ENCODE peak calls at places on chromosomes 12 and 14, in eight cellular contexts. One of them, this sample, is unnamed.

GRCh38 chr14:56081139-56081538 is 37.1 kb upstream of the PELI2 start:
- DNase-seq in activated CD4-positive, CD25-positive, alpha-beta regulatory T cell: no peak
- DNase-seq in CD8-positive, alpha-beta memory T cell: no peak
- DNase-seq in fibroblast of the conjunctiva: peak
- DNase-seq in iris pigment epithelial cell: no peak
- DNase-seq in aorta: no peak
- DNase-seq in HFF-Myc: no peak
- DNase-seq in NCI-H510A treated with DMSO at 0.1 percent for 48 hours: no peak
- DNase-seq in this sample: no peak

GRCh38 chr12:123271182-123271491 is 519 bp downstream of the CDK2AP1 start:
- DNase-seq in activated CD4-positive, CD25-positive, alpha-beta regulatory T cell: peak
- DNase-seq in CD8-positive, alpha-beta memory T cell: peak
- DNase-seq in fibroblast of the conjunctiva: no peak
- DNase-seq in iris pigment epithelial cell: peak
- DNase-seq in aorta: peak
- DNase-seq in HFF-Myc: no peak
- DNase-seq in NCI-H510A treated with DMSO at 0.1 percent for 48 hours: peak
- DNase-seq in this sample: peak

GRCh38 chr12:113185180-113186032 is at the start of the genes DDX54 and RITA1:
- DNase-seq in activated CD4-positive, CD25-positive, alpha-beta regulatory T cell: peak
- DNase-seq in CD8-positive, alpha-beta memory T cell: peak
- DNase-seq in fibroblast of the conjunctiva: no peak
- DNase-seq in iris pigment epithelial cell: peak
- DNase-seq in aorta: peak
- DNase-seq in HFF-Myc: no peak
- DNase-seq in NCI-H510A treated with DMSO at 0.1 percent for 48 hours: peak
- DNase-seq in this sample: peak

GRCh38 chr12:62862259-62862881 is 72.6 kb downstream of the PPM1H start:
- DNase-seq in activated CD4-positive, CD25-positive, alpha-beta regulatory T cell: no peak
- DNase-seq in CD8-positive, alpha-beta memory T cell: no peak
- DNase-seq in fibroblast of the conjunctiva: no peak
- DNase-seq in iris pigment epithelial cell: peak
- DNase-seq in aorta: no peak
- DNase-seq in HFF-Myc: no peak
- DNase-seq in NCI-H510A treated with DMSO at 0.1 percent for 48 hours: no peak
- DNase-seq in this sample: no peak

GRCh38 chr12:53232641-53233538 is 881 bp upstream of the RARG start:
- DNase-seq in activated CD4-positive, CD25-positive, alpha-beta regulatory T cell: no peak
- DNase-seq in CD8-positive, alpha-beta memory T cell: peak
- DNase-seq in fibroblast of the conjunctiva: no peak
- DNase-seq in iris pigment epithelial cell: no peak
- DNase-seq in aorta: peak
- DNase-seq in HFF-Myc: no peak
- DNase-seq in NCI-H510A treated with DMSO at 0.1 percent for 48 hours: peak
- DNase-seq in this sample: no peak

GRCh38 chr12:13347241-13348043 is 150.9 kb downstream of the EMP1 start:
- DNase-seq in activated CD4-positive, CD25-positive, alpha-beta regulatory T cell: peak
- DNase-seq in CD8-positive, alpha-beta memory T cell: no peak
- DNase-seq in fibroblast of the conjunctiva: peak
- DNase-seq in iris pigment epithelial cell: peak
- DNase-seq in aorta: no peak
- DNase-seq in HFF-Myc: peak
- DNase-seq in NCI-H510A treated with DMSO at 0.1 percent for 48 hours: no peak
- DNase-seq in this sample: no peak

GRCh38 chr14:54730156-54730961 is 163.4 kb downstream of the SAMD4A start:
- DNase-seq in activated CD4-positive, CD25-positive, alpha-beta regulatory T cell: no peak
- DNase-seq in CD8-positive, alpha-beta memory T cell: no peak
- DNase-seq in fibroblast of the conjunctiva: peak
- DNase-seq in iris pigment epithelial cell: peak
- DNase-seq in aorta: no peak
- DNase-seq in HFF-Myc: peak
- DNase-seq in NCI-H510A treated with DMSO at 0.1 percent for 48 hours: no peak
- DNase-seq in this sample: peak

GRCh38 chr14:23827100-23827892 is 126.3 kb upstream of the DHRS4 start:
- DNase-seq in activated CD4-positive, CD25-positive, alpha-beta regulatory T cell: no peak
- DNase-seq in CD8-positive, alpha-beta memory T cell: no peak
- DNase-seq in fibroblast of the conjunctiva: no peak
- DNase-seq in iris pigment epithelial cell: no peak
- DNase-seq in aorta: no peak
- DNase-seq in HFF-Myc: no peak
- DNase-seq in NCI-H510A treated with DMSO at 0.1 percent for 48 hours: no peak
- DNase-seq in this sample: no peak

GRCh38 chr12:43737646-43738045 is 20.9 kb downstream of the PUS7L start:
- DNase-seq in activated CD4-positive, CD25-positive, alpha-beta regulatory T cell: no peak
- DNase-seq in CD8-positive, alpha-beta memory T cell: no peak
- DNase-seq in fibroblast of the conjunctiva: peak
- DNase-seq in iris pigment epithelial cell: peak
- DNase-seq in aorta: no peak
- DNase-seq in HFF-Myc: peak
- DNase-seq in NCI-H510A treated with DMSO at 0.1 percent for 48 hours: no peak
- DNase-seq in this sample: no peak

GRCh38 chr14:24535737-24536136 is 27.7 kb upstream of the CMA1 start:
- DNase-seq in activated CD4-positive, CD25-positive, alpha-beta regulatory T cell: no peak
- DNase-seq in CD8-positive, alpha-beta memory T cell: no peak
- DNase-seq in fibroblast of the conjunctiva: no peak
- DNase-seq in iris pigment epithelial cell: no peak
- DNase-seq in aorta: no peak
- DNase-seq in HFF-Myc: no peak
- DNase-seq in NCI-H510A treated with DMSO at 0.1 percent for 48 hours: no peak
- DNase-seq in this sample: no peak

GRCh38 chr12:54021006-54021405 is 7.2 kb upstream of the HOXC6 start:
- DNase-seq in activated CD4-positive, CD25-positive, alpha-beta regulatory T cell: no peak
- DNase-seq in CD8-positive, alpha-beta memory T cell: no peak
- DNase-seq in fibroblast of the conjunctiva: no peak
- DNase-seq in iris pigment epithelial cell: no peak
- DNase-seq in aorta: no peak
- DNase-seq in HFF-Myc: no peak
- DNase-seq in NCI-H510A treated with DMSO at 0.1 percent for 48 hours: no peak
- DNase-seq in this sample: no peak

GRCh38 chr14:82159624-82160023 is 626.0 kb upstream of the SEL1L start:
- DNase-seq in activated CD4-positive, CD25-positive, alpha-beta regulatory T cell: no peak
- DNase-seq in CD8-positive, alpha-beta memory T cell: no peak
- DNase-seq in fibroblast of the conjunctiva: no peak
- DNase-seq in iris pigment epithelial cell: no peak
- DNase-seq in aorta: no peak
- DNase-seq in HFF-Myc: no peak
- DNase-seq in NCI-H510A treated with DMSO at 0.1 percent for 48 hours: no peak
- DNase-seq in this sample: no peak

GRCh38 chr14:84987042-84987441 is 542.9 kb upstream of the FLRT2 start:
- DNase-seq in activated CD4-positive, CD25-positive, alpha-beta regulatory T cell: no peak
- DNase-seq in CD8-positive, alpha-beta memory T cell: no peak
- DNase-seq in fibroblast of the conjunctiva: no peak
- DNase-seq in iris pigment epithelial cell: no peak
- DNase-seq in aorta: no peak
- DNase-seq in HFF-Myc: no peak
- DNase-seq in NCI-H510A treated with DMSO at 0.1 percent for 48 hours: no peak
- DNase-seq in this sample: no peak

GRCh38 chr14:66802962-66803361 is 295.0 kb downstream of the GPHN start:
- DNase-seq in activated CD4-positive, CD25-positive, alpha-beta regulatory T cell: no peak
- DNase-seq in CD8-positive, alpha-beta memory T cell: no peak
- DNase-seq in fibroblast of the conjunctiva: no peak
- DNase-seq in iris pigment epithelial cell: no peak
- DNase-seq in aorta: no peak
- DNase-seq in HFF-Myc: no peak
- DNase-seq in NCI-H510A treated with DMSO at 0.1 percent for 48 hours: no peak
- DNase-seq in this sample: no peak

GRCh38 chr14:74804219-74804825 is 41.2 kb downstream of the YLPM1 start:
- DNase-seq in activated CD4-positive, CD25-positive, alpha-beta regulatory T cell: no peak
- DNase-seq in CD8-positive, alpha-beta memory T cell: no peak
- DNase-seq in fibroblast of the conjunctiva: peak
- DNase-seq in iris pigment epithelial cell: peak
- DNase-seq in aorta: no peak
- DNase-seq in HFF-Myc: peak
- DNase-seq in NCI-H510A treated with DMSO at 0.1 percent for 48 hours: peak
- DNase-seq in this sample: peak

GRCh38 chr12:55738113-55739024 is 4.6 kb upstream of the GDF11 start:
- DNase-seq in activated CD4-positive, CD25-positive, alpha-beta regulatory T cell: peak
- DNase-seq in CD8-positive, alpha-beta memory T cell: peak
- DNase-seq in fibroblast of the conjunctiva: peak
- DNase-seq in iris pigment epithelial cell: peak
- DNase-seq in aorta: peak
- DNase-seq in HFF-Myc: peak
- DNase-seq in NCI-H510A treated with DMSO at 0.1 percent for 48 hours: peak
- DNase-seq in this sample: peak

GRCh38 chr12:24991209-24992049 is 42.5 kb upstream of the BCAT1 start:
- DNase-seq in activated CD4-positive, CD25-positive, alpha-beta regulatory T cell: no peak
- DNase-seq in CD8-positive, alpha-beta memory T cell: no peak
- DNase-seq in fibroblast of the conjunctiva: peak
- DNase-seq in iris pigment epithelial cell: peak
- DNase-seq in aorta: no peak
- DNase-seq in HFF-Myc: peak
- DNase-seq in NCI-H510A treated with DMSO at 0.1 percent for 48 hours: peak
- DNase-seq in this sample: peak

GRCh38 chr14:51507556-51508511 is 143.9 kb upstream of the FRMD6 start:
- DNase-seq in activated CD4-positive, CD25-positive, alpha-beta regulatory T cell: no peak
- DNase-seq in CD8-positive, alpha-beta memory T cell: no peak
- DNase-seq in fibroblast of the conjunctiva: peak
- DNase-seq in iris pigment epithelial cell: peak
- DNase-seq in aorta: peak
- DNase-seq in HFF-Myc: peak
- DNase-seq in NCI-H510A treated with DMSO at 0.1 percent for 48 hours: peak
- DNase-seq in this sample: no peak

GRCh38 chr14:30291216-30291615 is 267.7 kb upstream of the G2E3 start:
- DNase-seq in activated CD4-positive, CD25-positive, alpha-beta regulatory T cell: no peak
- DNase-seq in CD8-positive, alpha-beta memory T cell: no peak
- DNase-seq in fibroblast of the conjunctiva: peak
- DNase-seq in iris pigment epithelial cell: peak
- DNase-seq in aorta: no peak
- DNase-seq in HFF-Myc: no peak
- DNase-seq in NCI-H510A treated with DMSO at 0.1 percent for 48 hours: no peak
- DNase-seq in this sample: no peak

GRCh38 chr14:51018521-51018920 is 74.2 kb upstream of the PYGL start:
- DNase-seq in activated CD4-positive, CD25-positive, alpha-beta regulatory T cell: no peak
- DNase-seq in CD8-positive, alpha-beta memory T cell: no peak
- DNase-seq in fibroblast of the conjunctiva: no peak
- DNase-seq in iris pigment epithelial cell: peak
- DNase-seq in aorta: no peak
- DNase-seq in HFF-Myc: no peak
- DNase-seq in NCI-H510A treated with DMSO at 0.1 percent for 48 hours: no peak
- DNase-seq in this sample: no peak

GRCh38 chr14:105116451-105117256 is 51.4 kb upstream of the GPR132 start:
- DNase-seq in activated CD4-positive, CD25-positive, alpha-beta regulatory T cell: no peak
- DNase-seq in CD8-positive, alpha-beta memory T cell: no peak
- DNase-seq in fibroblast of the conjunctiva: no peak
- DNase-seq in iris pigment epithelial cell: no peak
- DNase-seq in aorta: peak
- DNase-seq in HFF-Myc: no peak
- DNase-seq in NCI-H510A treated with DMSO at 0.1 percent for 48 hours: no peak
- DNase-seq in this sample: no peak

GRCh38 chr14:92922155-92922735 is 705 bp upstream of the CHGA start:
- DNase-seq in activated CD4-positive, CD25-positive, alpha-beta regulatory T cell: no peak
- DNase-seq in CD8-positive, alpha-beta memory T cell: no peak
- DNase-seq in fibroblast of the conjunctiva: no peak
- DNase-seq in iris pigment epithelial cell: no peak
- DNase-seq in aorta: no peak
- DNase-seq in HFF-Myc: no peak
- DNase-seq in NCI-H510A treated with DMSO at 0.1 percent for 48 hours: peak
- DNase-seq in this sample: no peak

GRCh38 chr14:100547633-100548294 is 39.5 kb downstream of the BEGAIN start:
- DNase-seq in activated CD4-positive, CD25-positive, alpha-beta regulatory T cell: no peak
- DNase-seq in CD8-positive, alpha-beta memory T cell: peak
- DNase-seq in fibroblast of the conjunctiva: no peak
- DNase-seq in iris pigment epithelial cell: peak
- DNase-seq in aorta: no peak
- DNase-seq in HFF-Myc: no peak
- DNase-seq in NCI-H510A treated with DMSO at 0.1 percent for 48 hours: peak
- DNase-seq in this sample: peak

This sample was measured in germinal center.